ENCODE peak calls at places on chromosome 10, in four cellular contexts. One of them, this sample, is unnamed.

GRCh38 chr10:123413353-123413752 is 252.8 kb upstream of the GPR26 start:
- DNase-seq in GM23248: no peak
- DNase-seq in left ventricle myocardium inferior: no peak
- DNase-seq in psoas muscle: no peak
- DNase-seq in this sample: no peak

GRCh38 chr10:5639066-5639465 is 27.3 kb downstream of the ASB13 start:
- DNase-seq in GM23248: no peak
- DNase-seq in left ventricle myocardium inferior: no peak
- DNase-seq in psoas muscle: no peak
- DNase-seq in this sample: no peak

GRCh38 chr10:119336599-119336998 is 129.2 kb downstream of the GRK5 start:
- DNase-seq in GM23248: no peak
- DNase-seq in left ventricle myocardium inferior: peak
- DNase-seq in psoas muscle: no peak
- DNase-seq in this sample: no peak

GRCh38 chr10:103803941-103804340 is 51.4 kb downstream of the SH3PXD2A start:
- DNase-seq in GM23248: no peak
- DNase-seq in psoas muscle: no peak
- DNase-seq in left ventricle myocardium inferior: no peak
- DNase-seq in this sample: no peak

GRCh38 chr10:98371421-98371820 is 43.6 kb downstream of the PYROXD2 start:
- DNase-seq in left ventricle myocardium inferior: no peak
- DNase-seq in GM23248: no peak
- DNase-seq in psoas muscle: no peak
- DNase-seq in this sample: no peak

GRCh38 chr10:88783734-88784133 is 18.8 kb upstream of the LIPM start:
- DNase-seq in psoas muscle: no peak
- DNase-seq in left ventricle myocardium inferior: no peak
- DNase-seq in GM23248: no peak
- DNase-seq in this sample: no peak

GRCh38 chr10:9076066-9076465 is 1021.6 kb downstream of the GATA3 start:
- DNase-seq in left ventricle myocardium inferior: no peak
- DNase-seq in GM23248: no peak
- DNase-seq in psoas muscle: no peak
- DNase-seq in this sample: no peak

GRCh38 chr10:132389631-132390454 is 7.2 kb upstream of the PWWP2B start:
- DNase-seq in GM23248: peak
- DNase-seq in left ventricle myocardium inferior: peak
- DNase-seq in psoas muscle: peak
- DNase-seq in this sample: no peak

GRCh38 chr10:69759641-69760040 is 42.1 kb upstream of the COL13A1 start:
- DNase-seq in left ventricle myocardium inferior: no peak
- DNase-seq in GM23248: no peak
- DNase-seq in psoas muscle: no peak
- DNase-seq in this sample: no peak

GRCh38 chr10:31010062-31010461 is 21.6 kb downstream of the ZNF438 start:
- DNase-seq in GM23248: no peak
- DNase-seq in psoas muscle: no peak
- DNase-seq in left ventricle myocardium inferior: no peak
- DNase-seq in this sample: no peak

DNA sequence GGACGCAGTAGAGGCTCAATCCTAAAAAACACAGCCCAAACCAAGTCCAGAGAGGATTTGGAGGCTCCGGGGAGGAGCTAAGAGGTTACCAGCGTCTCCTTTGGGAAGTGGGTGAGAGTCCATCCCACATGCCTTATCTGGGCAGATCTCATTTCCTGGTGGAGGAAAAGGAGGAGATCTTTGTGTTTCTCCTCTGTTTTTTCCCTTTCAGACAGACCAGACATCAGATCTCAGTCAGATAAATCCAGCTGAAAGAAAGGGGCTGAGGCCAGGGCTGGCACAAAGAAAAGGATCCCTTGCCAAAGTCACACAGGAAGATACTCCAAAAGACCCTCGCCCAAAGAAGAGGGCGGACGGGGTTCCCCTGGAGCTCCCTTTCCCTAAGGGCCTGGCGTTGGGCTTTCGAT is 58.3 kb upstream of the COMTD1 start:
- DNase-seq in psoas muscle: no peak
- DNase-seq in left ventricle myocardium inferior: no peak
- DNase-seq in GM23248: peak
- DNase-seq in this sample: no peak
- H3K27ac ChIP-seq in psoas muscle: peak
- H3K27ac ChIP-seq in left ventricle myocardium inferior: peak
- H3K27ac ChIP-seq in GM23248: no peak
- H3K27ac ChIP-seq in this sample: no peak

GRCh38 chr10:109886788-109887155 is 36.5 kb downstream of the XPNPEP1 start:
- DNase-seq in left ventricle myocardium inferior: no peak
- DNase-seq in psoas muscle: no peak
- DNase-seq in GM23248: no peak
- DNase-seq in this sample: no peak

GRCh38 chr10:109882251-109883057 is 40.9 kb downstream of the XPNPEP1 start:
- DNase-seq in psoas muscle: no peak
- DNase-seq in GM23248: no peak
- DNase-seq in left ventricle myocardium inferior: no peak
- DNase-seq in this sample: no peak

GRCh38 chr10:109886037-109886787 is 37.1 kb downstream of the XPNPEP1 start:
- DNase-seq in psoas muscle: no peak
- DNase-seq in left ventricle myocardium inferior: no peak
- DNase-seq in GM23248: no peak
- DNase-seq in this sample: no peak

GRCh38 chr10:109881481-109881880 is 41.8 kb downstream of the XPNPEP1 start:
- DNase-seq in left ventricle myocardium inferior: no peak
- DNase-seq in GM23248: no peak
- DNase-seq in psoas muscle: no peak
- DNase-seq in this sample: no peak

DNA sequence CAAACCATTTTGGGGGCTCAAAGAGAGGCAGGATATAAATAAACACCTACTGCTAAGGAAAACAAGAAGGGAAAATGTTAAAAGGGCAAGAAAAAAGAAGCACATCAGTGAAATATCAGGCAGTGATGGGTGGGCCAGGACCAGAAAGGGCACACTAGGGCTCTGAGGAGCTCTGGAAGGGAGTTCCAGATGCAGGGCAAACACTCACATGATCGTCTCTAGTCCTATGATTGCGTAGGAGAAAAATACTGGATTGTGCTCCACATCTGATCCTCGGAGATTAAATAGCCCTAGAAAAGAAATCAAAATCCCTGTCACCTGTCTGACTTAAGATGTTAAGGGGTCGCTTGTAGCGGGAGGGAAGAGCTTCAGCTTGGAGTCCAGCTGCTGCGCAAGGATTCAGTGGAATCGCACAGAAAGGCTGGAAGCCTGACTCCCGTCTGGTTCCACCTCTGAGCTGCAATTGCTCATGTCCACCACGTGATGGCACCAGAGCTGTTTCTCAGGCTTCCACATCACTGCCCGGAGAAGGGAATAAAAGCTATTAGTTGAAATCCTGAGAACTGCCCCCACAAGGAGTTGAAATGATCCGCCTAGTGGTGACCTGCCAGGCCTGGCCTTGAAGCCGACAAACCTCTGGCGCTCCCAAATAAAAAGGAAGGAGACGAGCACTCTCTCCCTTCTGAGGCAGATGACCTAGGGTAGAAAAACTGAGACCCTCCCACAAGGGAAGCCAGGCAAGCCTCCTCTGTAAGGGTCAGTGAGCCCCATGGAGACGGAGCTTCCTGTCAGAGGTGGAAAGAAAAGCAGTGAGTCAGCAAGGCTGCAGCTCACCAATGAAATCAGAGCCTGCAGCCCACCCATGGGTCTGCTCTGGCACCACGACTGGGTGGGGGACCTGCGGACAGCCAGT is 39.2 kb downstream of the XPNPEP1 start:
- DNase-seq in left ventricle myocardium inferior: peak
- DNase-seq in psoas muscle: peak
- DNase-seq in GM23248: peak
- DNase-seq in this sample: no peak
- H3K27ac ChIP-seq in left ventricle myocardium inferior: peak
- H3K27ac ChIP-seq in psoas muscle: peak
- H3K27ac ChIP-seq in GM23248: peak
- H3K27ac ChIP-seq in this sample: peak

GRCh38 chr10:95524358-95525032 is 36.7 kb downstream of the SORBS1 start:
- DNase-seq in left ventricle myocardium inferior: no peak
- DNase-seq in psoas muscle: no peak
- DNase-seq in GM23248: no peak
- DNase-seq in this sample: no peak
- H3K27ac ChIP-seq in left ventricle myocardium inferior: peak
- H3K27ac ChIP-seq in psoas muscle: peak
- H3K27ac ChIP-seq in GM23248: no peak
- H3K27ac ChIP-seq in this sample: no peak

DNA sequence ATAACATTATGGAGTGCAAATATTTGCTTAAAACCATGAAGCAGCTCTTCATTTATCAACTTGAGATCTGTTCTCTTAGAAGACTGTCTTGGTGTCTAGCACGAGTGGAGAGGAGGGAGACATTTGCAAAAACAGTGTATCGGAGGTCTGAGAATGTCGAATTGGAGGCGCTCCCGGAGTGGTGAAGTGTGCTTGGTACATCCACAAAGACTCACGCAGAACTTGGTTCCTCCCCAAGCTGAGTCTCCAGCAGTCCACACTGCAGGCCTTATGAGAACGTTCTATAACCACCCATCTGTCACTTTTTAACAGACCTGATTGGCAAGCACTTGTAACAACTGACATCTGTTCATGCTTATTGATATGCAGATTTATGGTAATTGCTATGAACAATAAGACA is 261.6 kb downstream of the CELF2 start:
- DNase-seq in GM23248: no peak
- DNase-seq in left ventricle myocardium inferior: no peak
- DNase-seq in psoas muscle: no peak
- DNase-seq in this sample: no peak
- H3K27ac ChIP-seq in GM23248: no peak
- H3K27ac ChIP-seq in left ventricle myocardium inferior: no peak
- H3K27ac ChIP-seq in psoas muscle: no peak
- H3K27ac ChIP-seq in this sample: no peak

GRCh38 chr10:112914288-112914952 is 35.6 kb upstream of the TCF7L2 start:
- DNase-seq in left ventricle myocardium inferior: no peak
- DNase-seq in psoas muscle: no peak
- DNase-seq in GM23248: peak
- DNase-seq in this sample: no peak

GRCh38 chr10:112911196-112911595 is 38.9 kb upstream of the TCF7L2 start:
- DNase-seq in psoas muscle: no peak
- DNase-seq in GM23248: no peak
- DNase-seq in left ventricle myocardium inferior: no peak
- DNase-seq in this sample: no peak

GRCh38 chr10:112913661-112914287 is 36.3 kb upstream of the TCF7L2 start:
- DNase-seq in left ventricle myocardium inferior: no peak
- DNase-seq in psoas muscle: no peak
- DNase-seq in GM23248: no peak
- DNase-seq in this sample: no peak

GRCh38 chr10:112913255-112913654 is 36.8 kb upstream of the TCF7L2 start:
- DNase-seq in psoas muscle: no peak
- DNase-seq in left ventricle myocardium inferior: no peak
- DNase-seq in GM23248: no peak
- DNase-seq in this sample: no peak

GRCh38 chr10:112912441-112912911 is 37.6 kb upstream of the TCF7L2 start:
- DNase-seq in psoas muscle: no peak
- DNase-seq in left ventricle myocardium inferior: no peak
- DNase-seq in GM23248: no peak
- DNase-seq in this sample: no peak
- H3K27ac ChIP-seq in psoas muscle: no peak
- H3K27ac ChIP-seq in left ventricle myocardium inferior: no peak
- H3K27ac ChIP-seq in GM23248: no peak
- H3K27ac ChIP-seq in this sample: no peak

This sample was measured in substantia nigra.